ENCODE peak calls at places on chromosomes 12 and 14, in six cellular contexts. X, Y, V, C, W and N are unnamed samples.
A peak's percentile ranks its signal among the peaks of the same experiment; 100 is the strongest.

GRCh38 chr14:102249041-102249440 is 55.9 kb downstream of the MOK start:
- DNase-seq in X (no peak), Y (no peak), V (no peak), C (peak; percentile 24), W (no peak), N (no peak)

GRCh38 chr12:114674201-114675047 is 9.6 kb downstream of the TBX3 start:
- DNase-seq in X (no peak), Y (no peak), V (no peak), C (peak; percentile 70), W (peak; percentile 56), N (no peak)

GRCh38 chr12:14957769-14958168 is 3.6 kb downstream of the ARHGDIB start:
- DNase-seq in X (no peak), Y (no peak), V (no peak), C (no peak), W (no peak), N (no peak)

GRCh38 chr12:6373022-6373787 is 2.2 kb downstream of the SCNN1A start:
- DNase-seq in X (no peak), Y (no peak), V (peak; percentile 87), C (no peak), W (no peak), N (no peak)

GRCh38 chr12:122382919-122383350 is 39.5 kb downstream of the CLIP1 start:
- DNase-seq in X (no peak), Y (no peak), V (no peak), C (no peak), W (no peak), N (no peak)

GRCh38 chr14:21257395-21258193 is 11.6 kb downstream of the HNRNPC start:
- DNase-seq in X (peak; percentile 22), Y (no peak), V (no peak), C (no peak), W (no peak), N (no peak)

GRCh38 chr12:988616-989015 is 2.4 kb upstream of the ERC1 start:
- DNase-seq in X (no peak), Y (no peak), V (no peak), C (no peak), W (no peak), N (no peak)

GRCh38 chr12:114902665-114903393 is 218.9 kb upstream of the TBX3 start:
- DNase-seq in X (no peak), Y (no peak), V (no peak), C (peak; percentile 84), W (no peak), N (no peak)

GRCh38 chr12:96134200-96134599 is 60.0 kb upstream of the ELK3 start:
- DNase-seq in X (no peak), Y (no peak), V (no peak), C (no peak), W (no peak), N (no peak)

GRCh38 chr12:1277905-1278304 is 286.9 kb downstream of the ERC1 start:
- DNase-seq in X (no peak), Y (no peak), V (no peak), C (no peak), W (peak; percentile 4), N (no peak)

GRCh38 chr12:121934318-121934682 is 15.9 kb downstream of the CFAP251 start:
- DNase-seq in X (no peak), Y (no peak), V (no peak), C (no peak), W (no peak), N (no peak)

GRCh38 chr12:29492884-29493283 is 4.6 kb downstream of the OVCH1 start:
- DNase-seq in X (no peak), Y (no peak), V (no peak), C (no peak), W (no peak), N (no peak)

GRCh38 chr14:20697273-20698017 is 8.9 kb downstream of the ANG start:
- DNase-seq in X (no peak), Y (no peak), V (peak; percentile 80), C (peak; percentile 61), W (peak; percentile 73), N (peak; percentile 49)

GRCh38 chr14:87698496-87698895 is 294.5 kb downstream of the GALC start:
- DNase-seq in X (no peak), Y (no peak), V (no peak), C (no peak), W (no peak), N (no peak)

GRCh38 chr12:82593901-82594396 is 92.8 kb upstream of the TMTC2 start:
- DNase-seq in X (no peak), Y (no peak), V (no peak), C (no peak), W (no peak), N (no peak)

GRCh38 chr14:20184181-20184580 is 6.5 kb upstream of the OR11G2 start:
- DNase-seq in X (no peak), Y (no peak), V (no peak), C (no peak), W (no peak), N (no peak)

GRCh38 chr12:18703326-18703725 is 34.5 kb downstream of the PLCZ1 start:
- DNase-seq in X (no peak), Y (no peak), V (no peak), C (peak; percentile 9), W (no peak), N (no peak)

GRCh38 chr14:32087173-32087861 is 10.2 kb downstream of the ARHGAP5 start:
- DNase-seq in X (no peak), Y (no peak), V (no peak), C (peak; percentile 18), W (peak; percentile 58), N (no peak)

GRCh38 chr12:53287741-53288216 is 7.6 kb upstream of the PFDN5 start:
- DNase-seq in X (peak; percentile 79), Y (no peak), V (peak; percentile 74), C (peak; percentile 66), W (peak; percentile 64), N (peak; percentile 72)

GRCh38 chr14:68014771-68015170 is 195.2 kb downstream of the RAD51B start:
- DNase-seq in X (no peak), Y (no peak), V (no peak), C (no peak), W (no peak), N (no peak)

GRCh38 chr12:94525951-94526350 is 66.3 kb upstream of the CEP83 start:
- DNase-seq in X (no peak), Y (no peak), V (no peak), C (no peak), W (no peak), N (no peak)

GRCh38 chr12:26854028-26854387 is 21.0 kb upstream of the ITPR2 start:
- DNase-seq in X (no peak), Y (no peak), V (no peak), C (no peak), W (no peak), N (no peak)

GRCh38 chr14:55301722-55302121 is 30.5 kb downstream of the FBXO34 start:
- DNase-seq in X (no peak), Y (no peak), V (no peak), C (peak; percentile 46), W (no peak), N (no peak)

GRCh38 chr14:55294603-55295002 is 23.4 kb downstream of the FBXO34 start:
- DNase-seq in X (no peak), Y (no peak), V (no peak), C (no peak), W (no peak), N (no peak)

GRCh38 chr14:55298423-55298822 is 27.2 kb downstream of the FBXO34 start:
- DNase-seq in X (peak; percentile 81), Y (no peak), V (no peak), C (no peak), W (no peak), N (no peak)

GRCh38 chr14:55302367-55302766 is 31.1 kb downstream of the FBXO34 start:
- DNase-seq in X (no peak), Y (no peak), V (no peak), C (no peak), W (no peak), N (no peak)

DNA sequence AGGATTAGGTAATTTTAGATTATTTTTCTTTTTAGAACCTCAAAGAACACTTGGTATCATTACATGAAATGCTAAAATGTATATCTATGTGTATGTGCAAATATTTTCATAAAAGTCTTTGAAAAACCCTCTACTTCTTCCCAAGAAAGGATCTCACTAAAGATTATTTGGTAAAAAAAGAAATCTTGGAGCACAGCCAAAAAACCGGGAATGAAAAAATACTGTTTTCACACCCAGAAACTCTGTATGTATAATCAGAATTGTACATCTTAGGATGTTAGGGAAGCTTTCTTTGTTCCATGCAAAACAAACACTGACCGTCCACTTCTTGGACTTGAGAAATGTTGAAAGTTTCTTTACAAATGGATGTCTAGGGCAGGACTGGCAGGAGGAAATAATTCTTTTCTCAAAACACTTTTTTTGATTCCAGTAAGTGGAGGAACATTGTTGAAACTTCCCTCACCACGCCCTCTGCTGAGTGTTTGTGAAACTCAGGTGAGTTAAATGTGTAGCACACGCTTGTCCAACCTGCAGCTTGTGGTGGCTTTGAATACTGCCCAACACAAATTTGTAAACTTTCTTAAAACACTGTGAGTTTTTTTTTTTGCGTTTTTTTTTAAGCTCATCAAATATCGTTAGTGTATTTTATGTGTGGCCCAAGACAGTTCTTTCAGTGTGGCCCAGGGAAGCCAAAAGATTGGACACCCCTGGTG is 26.5 kb downstream of the FBXO34 start:
- DNase-seq in X (no peak), Y (no peak), V (peak; percentile 84), C (no peak), W (no peak), N (no peak)
- H3K4me3 ChIP-seq in X (no peak overlapping the region), Y (peak overlapping the region; percentile 19), V (no peak overlapping the region), C (no peak overlapping the region), W (no peak overlapping the region), N (no peak overlapping the region)

DNA sequence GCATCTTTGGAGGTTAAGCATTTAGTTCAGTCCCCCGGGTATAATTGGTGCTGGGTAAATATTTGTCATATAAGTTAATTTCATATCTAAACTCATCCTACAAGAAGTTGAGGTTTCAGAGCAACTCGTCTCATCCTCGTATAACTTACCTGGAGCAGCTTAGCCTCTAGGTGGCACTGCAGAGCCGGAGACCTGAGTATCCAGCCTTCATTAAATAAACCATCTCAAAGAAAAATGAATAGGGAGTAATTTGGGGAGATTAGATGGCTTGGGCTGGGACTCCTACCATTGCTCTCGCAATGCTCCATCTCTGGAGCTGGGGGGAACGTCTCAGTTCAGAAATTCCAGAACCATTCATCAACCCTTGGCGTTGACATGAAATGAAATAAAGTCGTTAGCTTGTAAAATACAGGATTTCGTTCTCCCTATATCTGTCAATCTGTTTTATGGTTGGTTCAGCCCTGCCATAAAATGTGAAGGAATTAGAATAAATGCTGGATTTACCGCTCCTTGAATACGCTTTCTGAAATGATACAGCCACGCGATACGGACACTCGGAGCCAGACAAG is 122.9 kb upstream of the TMEM132D start:
- DNase-seq in X (no peak), Y (no peak), V (peak; percentile 38), C (no peak), W (peak; percentile 63), N (no peak)
- TF ChIP-seq CTCF in X (peak; percentile 60), Y (no peak), V (peak; percentile 50), C (peak; percentile 35), W (peak; percentile 83), N (peak; percentile 35)

GRCh38 chr12:119772431-119772830 is 104.5 kb downstream of the PRKAB1 start:
- DNase-seq in X (no peak), Y (no peak), V (no peak), C (no peak), W (no peak), N (no peak)
- H3K36me3 ChIP-seq in X (no peaks in the 10 kb centered on the region), Y (peaks cover 26% of the 10 kb centered on the region), V (no peaks in the 10 kb centered on the region), C (peaks cover 6% of the 10 kb centered on the region), W (no peaks in the 10 kb centered on the region), N (no peaks in the 10 kb centered on the region)

DNA sequence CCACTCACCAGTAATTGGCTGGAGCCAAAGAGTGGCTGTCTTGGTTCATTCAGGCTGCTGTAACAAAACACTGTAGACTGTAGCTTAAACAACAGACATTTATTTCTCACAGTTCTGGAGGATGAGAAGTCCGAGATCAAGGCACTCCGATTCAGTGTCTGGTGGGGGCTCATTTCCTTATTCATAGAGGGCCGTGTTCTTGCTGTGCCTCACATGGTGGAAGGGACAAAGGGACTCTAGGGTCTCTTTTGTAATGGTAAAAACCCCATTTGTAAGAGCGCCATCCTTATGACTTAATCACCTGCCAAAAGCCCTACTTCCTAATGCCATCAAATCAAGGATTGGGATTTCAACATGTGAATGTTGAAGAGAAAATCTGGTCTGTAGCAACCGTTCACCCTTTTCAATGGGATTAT is 34.7 kb upstream of the CDKN3 start:
- DNase-seq in X (no peak), Y (no peak), V (no peak), C (no peak), W (peak; percentile 71), N (no peak)
- H3K4me3 ChIP-seq in X (no peak overlapping the region), Y (no peak overlapping the region), V (no peak overlapping the region), C (no peak overlapping the region), W (no peak overlapping the region), N (no peak overlapping the region)